ENCODE peak calls at places on chromosomes 2 and 18, in five cellular contexts. One of them, this sample, is unnamed.

GRCh38 chr2:157326683-157327082 is 1.1 kb upstream of the ERMN start:
- DNase-seq in K562: no peak
- DNase-seq in HepG2: no peak
- DNase-seq in WTC11: no peak
- DNase-seq in GM23338: no peak
- DNase-seq in this sample: no peak

GRCh38 chr2:43455735-43456642 is 139.8 kb downstream of the THADA start:
- DNase-seq in GM23338: no peak
- DNase-seq in K562: no peak
- DNase-seq in HepG2: peak
- DNase-seq in WTC11: no peak
- DNase-seq in this sample: no peak

GRCh38 chr18:10499230-10499629 is 26.6 kb upstream of the NAPG start:
- DNase-seq in WTC11: no peak
- DNase-seq in GM23338: no peak
- DNase-seq in HepG2: no peak
- DNase-seq in K562: no peak
- DNase-seq in this sample: no peak

GRCh38 chr2:147989809-147990403 is 30.6 kb downstream of the ORC4 start:
- DNase-seq in K562: no peak
- DNase-seq in HepG2: peak
- DNase-seq in WTC11: no peak
- DNase-seq in GM23338: peak
- DNase-seq in this sample: no peak

GRCh38 chr2:218026244-218026643 is 23.4 kb upstream of the TNS1 start:
- DNase-seq in K562: no peak
- DNase-seq in GM23338: no peak
- DNase-seq in HepG2: no peak
- DNase-seq in WTC11: peak
- DNase-seq in this sample: peak

GRCh38 chr2:155377931-155378444 is 679.5 kb downstream of the KCNJ3 start:
- DNase-seq in GM23338: no peak
- DNase-seq in K562: no peak
- DNase-seq in WTC11: no peak
- DNase-seq in HepG2: no peak
- DNase-seq in this sample: no peak

GRCh38 chr2:170493698-170494097 is 221.4 kb upstream of the SP5 start:
- DNase-seq in GM23338: no peak
- DNase-seq in WTC11: no peak
- DNase-seq in K562: no peak
- DNase-seq in HepG2: no peak
- DNase-seq in this sample: no peak

GRCh38 chr2:11024010-11024615 is 112.4 kb downstream of the KCNF1 start:
- DNase-seq in WTC11: no peak
- DNase-seq in K562: no peak
- DNase-seq in GM23338: no peak
- DNase-seq in HepG2: peak
- DNase-seq in this sample: peak

GRCh38 chr2:200787351-200788128 is 24.2 kb upstream of the BZW1 start:
- DNase-seq in WTC11: no peak
- DNase-seq in GM23338: no peak
- DNase-seq in HepG2: no peak
- DNase-seq in K562: no peak
- DNase-seq in this sample: no peak

GRCh38 chr18:37464287-37464686 is 101.3 kb downstream of the CELF4 start:
- DNase-seq in GM23338: no peak
- DNase-seq in HepG2: no peak
- DNase-seq in K562: no peak
- DNase-seq in WTC11: no peak
- DNase-seq in this sample: no peak

GRCh38 chr2:153595939-153596338 is 117.4 kb upstream of the RPRM start:
- DNase-seq in GM23338: peak
- DNase-seq in WTC11: no peak
- DNase-seq in K562: no peak
- DNase-seq in HepG2: no peak
- DNase-seq in this sample: no peak
- TF ChIP-seq CREB1 in GM23338: no peak
- TF ChIP-seq CREB1 in WTC11: no peak
- TF ChIP-seq CREB1 in K562: no peak
- TF ChIP-seq CREB1 in HepG2: no peak
- TF ChIP-seq CREB1 in this sample: no peak

GRCh38 chr2:54712516-54712915 is 10.9 kb upstream of the EML6 start:
- DNase-seq in HepG2: no peak
- DNase-seq in K562: no peak
- DNase-seq in WTC11: no peak
- DNase-seq in GM23338: no peak
- DNase-seq in this sample: no peak

GRCh38 chr2:54709341-54709809 is 14.1 kb upstream of the EML6 start:
- DNase-seq in GM23338: peak
- DNase-seq in WTC11: peak
- DNase-seq in K562: no peak
- DNase-seq in HepG2: no peak
- DNase-seq in this sample: no peak

GRCh38 chr2:54706622-54707021 is 16.8 kb upstream of the EML6 start:
- DNase-seq in HepG2: peak
- DNase-seq in GM23338: no peak
- DNase-seq in K562: no peak
- DNase-seq in WTC11: no peak
- DNase-seq in this sample: no peak

GRCh38 chr2:54710216-54710615 is 13.2 kb upstream of the EML6 start:
- DNase-seq in WTC11: no peak
- DNase-seq in GM23338: no peak
- DNase-seq in K562: no peak
- DNase-seq in HepG2: no peak
- DNase-seq in this sample: no peak

GRCh38 chr2:54708584-54709340 is 14.7 kb upstream of the EML6 start:
- DNase-seq in GM23338: peak
- DNase-seq in HepG2: no peak
- DNase-seq in K562: no peak
- DNase-seq in WTC11: peak
- DNase-seq in this sample: no peak
- TF ChIP-seq CREB1 in GM23338: no peak
- TF ChIP-seq CREB1 in HepG2: no peak
- TF ChIP-seq CREB1 in K562: no peak
- TF ChIP-seq CREB1 in WTC11: no peak
- TF ChIP-seq CREB1 in this sample: peak

DNA sequence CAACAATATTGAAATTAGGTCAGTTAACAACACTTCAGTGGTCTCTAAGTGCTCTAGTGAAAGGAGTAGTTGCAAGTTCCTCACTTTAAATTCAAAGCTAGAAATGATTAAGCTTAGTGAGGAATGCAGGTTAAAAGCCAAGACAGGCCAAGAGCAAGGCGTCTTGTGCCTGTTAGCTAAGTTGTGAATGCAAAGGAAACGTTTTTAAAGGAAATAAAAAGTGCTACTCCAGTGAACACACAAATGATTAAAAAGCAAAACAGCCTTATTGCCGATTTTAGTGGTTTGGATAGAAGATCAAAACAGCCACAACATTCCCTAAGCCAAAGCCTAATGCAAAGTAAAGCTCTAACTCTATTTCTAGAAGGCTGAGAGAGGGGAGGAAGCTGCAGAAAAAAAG is 44.7 kb downstream of the ANTXR1 start:
- DNase-seq in HepG2: no peak
- DNase-seq in WTC11: no peak
- DNase-seq in GM23338: no peak
- DNase-seq in K562: no peak
- DNase-seq in this sample: no peak
- TF ChIP-seq CREB1 in HepG2: no peak
- TF ChIP-seq CREB1 in WTC11: no peak
- TF ChIP-seq CREB1 in GM23338: no peak
- TF ChIP-seq CREB1 in K562: no peak
- TF ChIP-seq CREB1 in this sample: no peak

GRCh38 chr2:161418275-161418714 is 2.2 kb downstream of the TBR1 start:
- DNase-seq in HepG2: no peak
- DNase-seq in GM23338: peak
- DNase-seq in WTC11: no peak
- DNase-seq in K562: no peak
- DNase-seq in this sample: no peak

GRCh38 chr2:161420406-161421025 is 4.4 kb downstream of the TBR1 start:
- DNase-seq in HepG2: no peak
- DNase-seq in WTC11: no peak
- DNase-seq in GM23338: no peak
- DNase-seq in K562: no peak
- DNase-seq in this sample: no peak

GRCh38 chr2:161419338-161419965 is 3.4 kb downstream of the TBR1 start:
- DNase-seq in GM23338: no peak
- DNase-seq in HepG2: no peak
- DNase-seq in WTC11: no peak
- DNase-seq in K562: no peak
- DNase-seq in this sample: no peak

GRCh38 chr2:161417428-161418274 is 1.6 kb downstream of the TBR1 start:
- DNase-seq in K562: no peak
- DNase-seq in WTC11: no peak
- DNase-seq in GM23338: no peak
- DNase-seq in HepG2: no peak
- DNase-seq in this sample: no peak

DNA sequence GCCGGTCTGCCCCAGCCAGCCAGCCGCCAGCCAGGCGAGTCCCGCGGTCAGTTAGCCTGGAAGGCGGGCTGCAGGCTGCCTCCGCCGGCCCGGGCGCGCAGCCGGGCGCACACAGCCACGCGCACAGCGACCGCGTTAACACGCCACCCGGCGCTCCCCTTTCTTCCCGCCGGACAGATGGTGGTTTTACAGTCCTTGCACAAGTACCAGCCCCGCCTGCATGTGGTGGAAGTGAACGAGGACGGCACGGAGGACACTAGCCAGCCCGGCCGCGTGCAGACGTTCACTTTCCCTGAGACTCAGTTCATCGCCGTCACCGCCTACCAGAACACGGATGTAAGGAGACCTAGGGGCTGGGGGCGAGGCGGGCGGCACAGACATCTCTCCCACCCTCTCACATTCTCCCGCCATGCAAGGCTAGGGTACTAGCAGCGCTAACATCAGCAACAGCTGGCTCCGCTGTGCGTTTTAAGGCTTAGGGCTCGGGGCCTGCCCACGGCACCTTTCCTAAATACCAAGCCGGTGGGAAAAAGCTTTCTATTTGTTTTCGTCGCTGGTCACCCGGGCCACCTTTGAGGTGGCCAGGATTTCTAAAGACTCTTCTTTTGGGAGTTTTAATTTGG is 2.7 kb downstream of the TBR1 start:
- DNase-seq in WTC11: peak
- DNase-seq in HepG2: no peak
- DNase-seq in GM23338: peak
- DNase-seq in K562: no peak
- DNase-seq in this sample: no peak
- TF ChIP-seq CREB1 in WTC11: no peak
- TF ChIP-seq CREB1 in HepG2: no peak
- TF ChIP-seq CREB1 in GM23338: no peak
- TF ChIP-seq CREB1 in K562: no peak
- TF ChIP-seq CREB1 in this sample: no peak

DNA sequence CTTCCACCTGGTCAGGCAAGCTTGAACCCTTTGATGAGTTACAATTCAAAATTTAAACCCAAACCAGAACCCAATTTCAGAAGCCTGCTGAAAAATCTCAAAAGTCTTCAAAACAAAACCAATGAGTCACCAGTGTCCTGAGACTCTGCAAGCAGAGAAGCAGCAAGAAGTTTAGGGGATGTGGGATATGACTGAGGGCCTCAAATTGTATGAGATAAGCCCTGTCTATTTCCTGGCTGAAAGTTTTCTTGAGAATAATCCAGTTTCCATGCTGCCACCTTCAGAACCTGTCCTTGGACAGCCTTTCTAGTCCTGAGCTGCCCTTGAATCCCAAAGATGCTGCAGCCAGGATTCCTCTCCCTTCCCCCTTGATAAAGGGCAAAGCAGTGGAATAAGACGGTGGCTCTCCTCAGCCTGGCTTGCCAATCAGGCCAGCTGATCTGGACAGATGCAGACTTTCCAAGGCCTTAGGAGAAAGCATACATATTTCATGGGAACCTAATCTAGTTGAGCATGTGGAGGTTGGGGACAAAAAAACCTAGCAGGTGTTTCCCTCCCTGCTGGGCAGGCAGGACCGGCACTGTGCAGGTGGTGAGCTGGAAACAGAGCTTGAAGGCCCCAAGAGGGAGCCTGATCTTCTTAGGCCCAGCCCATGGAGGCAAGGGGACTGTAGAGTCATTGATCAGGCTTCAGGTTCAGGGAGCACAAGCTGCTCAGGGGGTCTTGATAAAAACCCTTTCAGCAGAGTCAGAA is 278.0 kb upstream of the MGAT5 start:
- DNase-seq in HepG2: no peak
- DNase-seq in WTC11: no peak
- DNase-seq in K562: no peak
- DNase-seq in GM23338: no peak
- DNase-seq in this sample: no peak
- TF ChIP-seq CREB1 in HepG2: no peak
- TF ChIP-seq CREB1 in WTC11: no peak
- TF ChIP-seq CREB1 in K562: no peak
- TF ChIP-seq CREB1 in GM23338: no peak
- TF ChIP-seq CREB1 in this sample: no peak

GRCh38 chr18:23237524-23238151 is 102.4 kb downstream of the CABLES1 start:
- DNase-seq in WTC11: peak
- DNase-seq in HepG2: no peak
- DNase-seq in GM23338: peak
- DNase-seq in K562: no peak
- DNase-seq in this sample: no peak

GRCh38 chr18:23238152-23238531 is 102.9 kb downstream of the CABLES1 start:
- DNase-seq in HepG2: no peak
- DNase-seq in WTC11: no peak
- DNase-seq in K562: no peak
- DNase-seq in GM23338: no peak
- DNase-seq in this sample: no peak

GRCh38 chr18:23239885-23240608 is 104.8 kb downstream of the CABLES1 start:
- DNase-seq in WTC11: no peak
- DNase-seq in HepG2: no peak
- DNase-seq in GM23338: no peak
- DNase-seq in K562: no peak
- DNase-seq in this sample: no peak

GRCh38 chr18:23239350-23239692 is 104.0 kb downstream of the CABLES1 start:
- DNase-seq in K562: no peak
- DNase-seq in WTC11: no peak
- DNase-seq in GM23338: no peak
- DNase-seq in HepG2: no peak
- DNase-seq in this sample: no peak

GRCh38 chr18:23238651-23239349 is 103.5 kb downstream of the CABLES1 start:
- DNase-seq in GM23338: peak
- DNase-seq in K562: no peak
- DNase-seq in HepG2: no peak
- DNase-seq in WTC11: no peak
- DNase-seq in this sample: no peak
- TF ChIP-seq CREB1 in GM23338: no peak
- TF ChIP-seq CREB1 in K562: no peak
- TF ChIP-seq CREB1 in HepG2: no peak
- TF ChIP-seq CREB1 in WTC11: no peak
- TF ChIP-seq CREB1 in this sample: no peak